ENCODE peak calls at places on chromosome 21, in four cellular contexts. E is GM12891, G is K562, S is H1. V is an unnamed sample.

GRCh38 chr21:15592271-15592860 is 137.4 kb upstream of the USP25 start:
- DNase-seq in E (no peak), G (peak; percentile 17), S (no peak), V (no peak)

GRCh38 chr21:34970126-34970525 is 79.0 kb downstream of the RUNX1 start:
- DNase-seq in S (no peak), G (no peak), E (no peak), V (no peak)

GRCh38 chr21:33132054-33132453 is 62.1 kb downstream of the OLIG1 start:
- DNase-seq in E (no peak), S (no peak), G (no peak), V (no peak)

GRCh38 chr21:29248124-29248523 is 50.6 kb upstream of the BACH1 start:
- DNase-seq in E (no peak), G (no peak), S (no peak), V (no peak)

GRCh38 chr21:27315373-27315772 is 348.5 kb upstream of the ADAMTS5 start:
- DNase-seq in S (no peak), G (no peak), E (no peak), V (no peak)

GRCh38 chr21:38766987-38767722 is 38.6 kb upstream of the ETS2 start:
- DNase-seq in E (peak; percentile 55), G (no peak), S (no peak), V (peak; percentile 44)

GRCh38 chr21:30634906-30635305 is at the start of gene KRTAP20-2:
- DNase-seq in S (no peak), E (no peak), G (no peak), V (no peak)

GRCh38 chr21:37574751-37575150 is 208.2 kb downstream of the DYRK1A start:
- DNase-seq in S (no peak), G (no peak), E (no peak), V (no peak)

GRCh38 chr21:38796426-38796825 is 9.3 kb upstream of the ETS2 start:
- DNase-seq in S (no peak), G (peak; percentile 46), E (no peak), V (no peak)

GRCh38 chr21:33265664-33266049 is 510 bp upstream of the IL10RB start:
- DNase-seq in E (no peak), G (peak; percentile 30), S (no peak), V (no peak)

GRCh38 chr21:31282095-31282709 is 61.9 kb downstream of the TIAM1 start:
- DNase-seq in E (no peak), G (peak; percentile 57), S (no peak), V (no peak)

GRCh38 chr21:37532868-37533780 is 166.6 kb downstream of the DYRK1A start:
- DNase-seq in S (peak; percentile 47), E (no peak), G (peak; percentile 66), V (no peak)

GRCh38 chr21:17667256-17667655 is 54.6 kb upstream of the BTG3 start:
- DNase-seq in E (no peak), S (no peak), G (no peak), V (no peak)

GRCh38 chr21:15706686-15707085 is 23.1 kb upstream of the USP25 start:
- DNase-seq in E (no peak), S (no peak), G (no peak), V (no peak)

GRCh38 chr21:17537299-17537698 is 24.5 kb downstream of the CXADR start:
- DNase-seq in E (no peak), S (no peak), G (no peak), V (no peak)

GRCh38 chr21:34514576-34515135 is 2.6 kb upstream of the KCNE1 start:
- DNase-seq in S (no peak), E (no peak), G (no peak), V (no peak)

GRCh38 chr21:27258222-27258621 is 291.3 kb upstream of the ADAMTS5 start:
- DNase-seq in G (no peak), E (no peak), S (no peak), V (no peak)

GRCh38 chr21:17491716-17492414 is 21.0 kb upstream of the CXADR start:
- DNase-seq in G (no peak), E (no peak), S (no peak), V (no peak)

GRCh38 chr21:34020934-34021553 is 52.3 kb upstream of the MRPS6 start:
- DNase-seq in E (no peak), S (no peak), G (no peak), V (no peak)

GRCh38 chr21:38956006-38956405 is 150.3 kb downstream of the ETS2 start:
- DNase-seq in S (no peak), G (no peak), E (no peak), V (no peak)

GRCh38 chr21:16072692-16073091 is 342.9 kb downstream of the USP25 start:
- DNase-seq in S (no peak), G (no peak), E (no peak), V (no peak)

GRCh38 chr21:23900727-23901126 is 1706.6 kb downstream of the MRPL39 start:
- DNase-seq in S (no peak), G (no peak), E (no peak), V (no peak)

GRCh38 chr21:39121600-39122355 is 61.5 kb downstream of the PSMG1 start:
- DNase-seq in G (no peak), S (peak; percentile 31), E (no peak), V (no peak)

GRCh38 chr21:33168886-33169285 is 60.9 kb upstream of the IFNAR2 start:
- DNase-seq in E (no peak), G (no peak), S (no peak), V (no peak)

GRCh38 chr21:9767592-9768375 is 753.6 kb upstream of the TPTE start:
- DNase-seq in G (peak; percentile 74), E (no peak), S (no peak), V (no peak)

GRCh38 chr21:33414926-33415325 is 11.7 kb downstream of the IFNGR2 start:
- DNase-seq in G (no peak), S (no peak), E (no peak), V (no peak)

GRCh38 chr21:15439726-15440125 is 290.1 kb upstream of the USP25 start:
- DNase-seq in G (no peak), E (no peak), S (no peak), V (no peak)

GRCh38 chr21:15967661-15968060 is 237.9 kb downstream of the USP25 start:
- DNase-seq in G (no peak), E (no peak), S (no peak), V (no peak)

GRCh38 chr21:17428484-17428869 is 84.4 kb upstream of the CXADR start:
- DNase-seq in E (no peak), G (no peak), S (no peak), V (no peak)

GRCh38 chr21:35005825-35006224 is 43.3 kb downstream of the RUNX1 start:
- DNase-seq in G (no peak), S (no peak), E (no peak), V (no peak)

GRCh38 chr21:15679630-15680029 is 50.2 kb upstream of the USP25 start:
- DNase-seq in E (no peak), S (no peak), G (no peak), V (no peak)

GRCh38 chr21:43904316-43904925 is 39.4 kb downstream of the AGPAT3 start:
- DNase-seq in G (no peak), E (no peak), S (no peak), V (no peak)

GRCh38 chr21:21324297-21324696 is 326.1 kb downstream of the NCAM2 start:
- DNase-seq in G (no peak), E (no peak), S (no peak), V (no peak)

GRCh38 chr21:28745131-28746055 is 247.3 kb downstream of the LTN1 start:
- DNase-seq in G (peak; percentile 65), E (peak; percentile 28), S (peak; percentile 66), V (no peak)

GRCh38 chr21:20971296-20971921 is 26.8 kb upstream of the NCAM2 start:
- DNase-seq in S (no peak), G (peak; percentile 35), E (peak; percentile 15), V (no peak)

GRCh38 chr21:22019766-22020165 is 1021.6 kb downstream of the NCAM2 start:
- DNase-seq in E (no peak), S (no peak), G (no peak), V (no peak)

GRCh38 chr21:33951276-33952178 is 35.9 kb upstream of the ATP5PO start:
- DNase-seq in G (no peak), E (no peak), S (peak; percentile 36), V (no peak)

DNA sequence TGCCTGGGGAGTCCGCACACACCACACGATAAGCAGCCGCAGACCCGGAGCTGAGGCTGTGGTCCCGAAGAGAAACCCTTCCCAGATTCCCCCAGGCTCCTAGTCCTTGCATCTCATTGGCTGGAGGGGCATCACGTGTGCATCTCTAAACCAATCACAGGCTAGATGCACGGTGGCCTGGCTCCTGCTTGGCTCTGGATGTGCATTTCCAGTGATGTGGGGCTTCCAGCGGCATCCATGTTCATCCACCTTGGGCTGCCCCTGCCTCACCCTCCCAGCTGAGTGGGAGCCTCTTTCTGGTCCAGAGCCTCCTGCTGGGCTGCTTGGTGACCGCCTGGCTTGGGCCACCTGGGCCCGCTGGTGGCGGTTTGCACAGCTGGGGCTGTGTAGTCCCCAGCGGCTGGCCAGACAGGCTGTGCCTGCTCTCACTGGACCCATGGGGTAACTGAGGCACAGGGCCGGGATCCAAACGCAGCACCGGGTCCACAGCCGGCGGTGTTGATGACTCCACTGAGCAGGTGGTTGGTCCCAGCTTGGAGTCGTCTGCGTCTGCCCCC is 41.1 kb downstream of the COL6A1 start:
- DNase-seq in G (peak; percentile 96), E (no peak), S (no peak), V (no peak)
- TF ChIP-seq TAF1 in G (no peak), E (no peak), S (no peak), V (no peak)

GRCh38 chr21:42571391-42572150 is 57.9 kb downstream of the SLC37A1 start:
- DNase-seq in E (no peak), S (no peak), G (no peak), V (no peak)

GRCh38 chr21:42568834-42569731 is 55.4 kb downstream of the SLC37A1 start:
- DNase-seq in E (no peak), G (no peak), S (no peak), V (no peak)

GRCh38 chr21:42570362-42570761 is 56.7 kb downstream of the SLC37A1 start:
- DNase-seq in G (no peak), E (no peak), S (no peak), V (no peak)

GRCh38 chr21:42569732-42570301 is 56.2 kb downstream of the SLC37A1 start:
- DNase-seq in G (no peak), S (no peak), E (no peak), V (no peak)

GRCh38 chr21:42570841-42571387 is 57.3 kb downstream of the SLC37A1 start:
- DNase-seq in G (no peak), S (no peak), E (no peak), V (no peak)
- TF ChIP-seq POLR2A in G (no peak), S (no peak), E (no peak), V (no peak)

DNA sequence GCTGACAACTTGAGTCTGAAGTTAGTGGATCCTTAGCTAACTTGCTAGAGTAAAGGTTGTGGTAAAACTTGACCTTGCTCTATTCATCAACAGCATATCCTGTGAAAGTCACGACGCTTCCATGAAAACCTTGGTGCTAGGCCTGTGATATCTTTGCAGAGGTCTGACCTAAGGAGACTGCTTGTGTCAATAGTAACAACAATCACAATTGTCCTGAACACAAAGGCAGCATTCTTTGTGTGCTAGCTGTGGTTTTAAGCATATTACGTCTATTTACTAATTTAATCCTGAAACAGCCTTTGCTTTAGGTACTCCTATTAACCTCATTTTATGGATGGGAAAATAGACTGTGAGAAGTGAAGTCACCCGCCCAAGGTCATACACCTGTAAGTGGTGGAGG is 2.8 kb upstream of the CLDN14 start:
- DNase-seq in G (no peak), S (no peak), E (no peak), V (no peak)
- TF ChIP-seq POLR2AphosphoS5 in G (no peak), S (no peak), E (no peak), V (no peak)

DNA sequence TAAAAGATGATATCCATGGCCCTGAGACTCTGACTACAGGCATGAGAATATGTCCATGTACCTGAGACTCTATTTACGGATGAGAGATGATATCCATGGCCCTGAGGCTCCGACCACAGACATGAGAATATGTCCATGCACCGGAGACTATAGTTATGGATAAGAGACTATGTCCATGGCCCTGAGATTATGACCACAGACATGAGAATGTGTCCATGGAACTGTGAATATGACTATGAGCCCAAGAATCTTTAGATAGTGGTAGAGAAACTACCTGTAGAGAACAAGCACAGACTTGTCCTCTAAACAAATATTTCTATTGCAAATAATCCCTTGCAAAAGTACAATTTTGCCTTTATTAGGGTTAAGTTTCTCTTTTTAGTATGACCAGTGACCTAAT is 263.2 kb downstream of the PCP4 start:
- DNase-seq in E (no peak), G (no peak), S (no peak), V (no peak)
- TF ChIP-seq TAF1 in E (no peak), G (no peak), S (no peak), V (no peak)

V was measured in GM12892.